ENCODE peak calls at places on chromosomes 3 and 15, in five cellular contexts. J is midbrain; T is iPS-NIHi11; K is T47D; B is activated naive CD4-positive, alpha-beta T cell. Z is an unnamed sample.

GRCh38 chr3:152636651-152637050 is 198.3 kb upstream of the P2RY1 start:
- DNase-seq in J (no peak), T (no peak), K (no peak), B (no peak), Z (no peak)

GRCh38 chr3:171125010-171125409 is 98.5 kb upstream of the SLC2A2 start:
- DNase-seq in J (no peak), T (no peak), K (no peak), B (no peak), Z (no peak)

GRCh38 chr3:13896473-13897154 is 16.7 kb upstream of the WNT7A start:
- DNase-seq in J (peak), T (peak), K (peak), B (peak), Z (peak)

GRCh38 chr3:78988324-78988723 is 779.5 kb downstream of the ROBO1 start:
- DNase-seq in J (no peak), T (no peak), K (no peak), B (no peak), Z (no peak)

GRCh38 chr15:39444729-39445470 is 136.0 kb upstream of the THBS1 start:
- DNase-seq in J (no peak), T (no peak), K (no peak), B (no peak), Z (no peak)

GRCh38 chr3:134430950-134431445 is 54.8 kb downstream of the ANAPC13 start:
- DNase-seq in J (no peak), T (no peak), K (no peak), B (no peak), Z (no peak)

GRCh38 chr3:24192469-24193056 is 247.5 kb downstream of the NR1D2 start:
- DNase-seq in J (no peak), T (no peak), K (no peak), B (no peak), Z (no peak)

GRCh38 chr15:72078887-72079286 is 39.1 kb downstream of the MYO9A start:
- DNase-seq in J (no peak), T (no peak), K (no peak), B (no peak), Z (no peak)

GRCh38 chr3:11283126-11283478 is 10.9 kb downstream of the ATG7 start:
- DNase-seq in J (no peak), T (no peak), K (no peak), B (no peak), Z (no peak)

GRCh38 chr15:40928351-40928974 is 677 bp upstream of the DLL4 start:
- DNase-seq in J (no peak), T (no peak), K (peak), B (no peak), Z (no peak)

GRCh38 chr15:31365032-31365654 is 38.5 kb downstream of the KLF13 start:
- DNase-seq in J (no peak), T (no peak), K (no peak), B (no peak), Z (no peak)

GRCh38 chr3:12444582-12445468 is 39.5 kb upstream of the TSEN2 start:
- DNase-seq in J (no peak), T (peak), K (no peak), B (no peak), Z (peak)

GRCh38 chr3:141370065-141370533 is 1.8 kb downstream of the ZBTB38 start:
- DNase-seq in J (peak), T (peak), K (peak), B (peak), Z (peak)

GRCh38 chr3:134568790-134569189 is 82.0 kb downstream of the KY start:
- DNase-seq in J (no peak), T (no peak), K (no peak), B (no peak), Z (no peak)

GRCh38 chr3:130831716-130832400 is 62.0 kb upstream of the ATP2C1 start:
- DNase-seq in J (no peak), T (no peak), K (no peak), B (no peak), Z (no peak)

GRCh38 chr3:43995929-43996378 is 245.7 kb upstream of the TOPAZ1 start:
- DNase-seq in J (no peak), T (no peak), K (no peak), B (no peak), Z (no peak)

GRCh38 chr3:122057676-122058075 is 2.5 kb downstream of the CD86 start:
- DNase-seq in J (no peak), T (no peak), K (no peak), B (no peak), Z (no peak)

GRCh38 chr3:108416111-108416869 is 94.1 kb downstream of the MYH15 start:
- DNase-seq in J (no peak), T (no peak), K (no peak), B (no peak), Z (no peak)

GRCh38 chr3:157669403-157669802 is 166.2 kb upstream of the VEPH1 start:
- DNase-seq in J (no peak), T (no peak), K (no peak), B (no peak), Z (no peak)

GRCh38 chr3:105366302-105367062 is at the start of gene ALCAM:
- DNase-seq in J (peak), T (peak), K (peak), B (peak), Z (peak)

GRCh38 chr15:101052681-101053121 is 133.5 kb downstream of the LRRK1 start:
- DNase-seq in J (no peak), T (no peak), K (no peak), B (no peak), Z (no peak)

GRCh38 chr3:63966871-63967270 is 54.7 kb upstream of the SCAANT1 start:
- DNase-seq in J (no peak), T (no peak), K (no peak), B (no peak), Z (no peak)

GRCh38 chr15:37594431-37594830 is 340.0 kb upstream of the TMCO5A start:
- DNase-seq in J (no peak), T (no peak), K (no peak), B (no peak), Z (no peak)

GRCh38 chr3:69463546-69463945 is 77.7 kb upstream of the FRMD4B start:
- DNase-seq in J (no peak), T (no peak), K (no peak), B (no peak), Z (no peak)

GRCh38 chr15:57146394-57147140 is 228.1 kb downstream of the TCF12 start:
- DNase-seq in J (peak), T (peak), K (peak), B (no peak), Z (peak)

GRCh38 chr3:9503283-9503682 is 50.3 kb downstream of the LHFPL4 start:
- DNase-seq in J (peak), T (peak), K (peak), B (peak), Z (peak)

GRCh38 chr3:132659370-132660055 is at the start of gene ACAD11:
- DNase-seq in J (peak), T (peak), K (peak), B (no peak), Z (peak)

GRCh38 chr3:28598165-28598564 is 249.5 kb upstream of the AZI2 start:
- DNase-seq in J (no peak), T (no peak), K (no peak), B (no peak), Z (no peak)

GRCh38 chr15:39083213-39083612 is 497.7 kb upstream of the THBS1 start:
- DNase-seq in J (no peak), T (no peak), K (no peak), B (no peak), Z (no peak)

GRCh38 chr15:44427756-44428724 is 611 bp downstream of the CTDSPL2 start:
- DNase-seq in J (no peak), T (peak), K (peak), B (no peak), Z (no peak)

GRCh38 chr3:107561980-107562379 is 39.2 kb downstream of the BBX start:
- DNase-seq in J (no peak), T (no peak), K (no peak), B (no peak), Z (no peak)

GRCh38 chr3:158770254-158771017 is 31.4 kb upstream of the MFSD1 start:
- DNase-seq in J (no peak), T (no peak), K (no peak), B (no peak), Z (no peak)

GRCh38 chr15:44066211-44066827 is 128.8 kb downstream of the FRMD5 start:
- DNase-seq in J (peak), T (peak), K (peak), B (peak), Z (peak)

GRCh38 chr15:48644827-48645557 is 517 bp downstream of the FBN1 start:
- DNase-seq in J (peak), T (peak), K (no peak), B (no peak), Z (peak)

GRCh38 chr3:38597502-38598060 is 51.9 kb downstream of the SCN5A start:
- DNase-seq in J (no peak), T (no peak), K (no peak), B (no peak), Z (no peak)

GRCh38 chr3:182309120-182309519 is 484.2 kb upstream of the ATP11B start:
- DNase-seq in J (no peak), T (no peak), K (no peak), B (no peak), Z (no peak)

GRCh38 chr15:95470997-95471692 is 859.4 kb upstream of the NR2F2 start:
- DNase-seq in J (no peak), T (no peak), K (no peak), B (no peak), Z (no peak)

GRCh38 chr3:165549665-165550064 is 287.6 kb downstream of the BCHE start:
- DNase-seq in J (no peak), T (no peak), K (no peak), B (no peak), Z (no peak)

GRCh38 chr3:82410366-82410765 is 648.9 kb upstream of the GBE1 start:
- DNase-seq in J (no peak), T (no peak), K (no peak), B (no peak), Z (no peak)

GRCh38 chr3:161305095-161305991 is 66.0 kb downstream of the SPTSSB start:
- DNase-seq in J (no peak), T (peak), K (no peak), B (no peak), Z (no peak)